ENCODE peak calls at places on chromosomes 11 and 22, in six cellular contexts. Y, J, I, H, A and B are unnamed samples.

GRCh38 chr11:11977206-11977938 is 31.1 kb downstream of the DKK3 start:
- DNase-seq in Y (peak), J (peak), I (no peak), H (no peak), A (peak), B (peak)

GRCh38 chr11:107017104-107017432 is 1.2 kb downstream of the GUCY1A2 start:
- DNase-seq in Y (no peak), J (no peak), I (no peak), H (no peak), A (no peak), B (no peak)

GRCh38 chr22:50114221-50114981 is 24.6 kb downstream of the MOV10L1 start:
- DNase-seq in Y (peak), J (peak), I (no peak), H (no peak), A (no peak), B (no peak)

GRCh38 chr11:129280027-129280811 is 88.1 kb upstream of the ARHGAP32 start:
- DNase-seq in Y (no peak), J (peak), I (no peak), H (no peak), A (no peak), B (no peak)

GRCh38 chr11:76793834-76794291 is 10.7 kb downstream of the TSKU start:
- DNase-seq in Y (no peak), J (no peak), I (no peak), H (no peak), A (peak), B (no peak)

GRCh38 chr11:66956689-66957290 is 1.4 kb downstream of the PC start:
- DNase-seq in Y (no peak), J (peak), I (no peak), H (no peak), A (no peak), B (no peak)

GRCh38 chr11:665707-666281 is 28.7 kb downstream of the DRD4 start:
- DNase-seq in Y (no peak), J (peak), I (no peak), H (no peak), A (no peak), B (no peak)

GRCh38 chr11:129023968-129024676 is 81.5 kb upstream of the TP53AIP1 start:
- DNase-seq in Y (no peak), J (peak), I (peak), H (peak), A (no peak), B (no peak)

GRCh38 chr11:6855971-6856542 is 6.8 kb upstream of the OR10A2 start:
- DNase-seq in Y (no peak), J (peak), I (no peak), H (no peak), A (no peak), B (no peak)

GRCh38 chr11:59602432-59602831 is 13.1 kb downstream of the OSBP start:
- DNase-seq in Y (no peak), J (no peak), I (no peak), H (no peak), A (no peak), B (no peak)

GRCh38 chr22:47782461-47783075 is 1020.1 kb downstream of the TBC1D22A start:
- DNase-seq in Y (no peak), J (no peak), I (no peak), H (no peak), A (peak), B (peak)

GRCh38 chr11:67632175-67632981 is 2.6 kb upstream of the NUDT8 start:
- DNase-seq in Y (no peak), J (no peak), I (no peak), H (peak), A (peak), B (no peak)

GRCh38 chr11:64553554-64554201 is 37.3 kb upstream of the SLC22A12 start:
- DNase-seq in Y (no peak), J (peak), I (peak), H (peak), A (no peak), B (no peak)

GRCh38 chr11:115887316-115887715 is 383.1 kb upstream of the CADM1 start:
- DNase-seq in Y (no peak), J (no peak), I (no peak), H (no peak), A (no peak), B (no peak)

GRCh38 chr11:69120096-69120875 is 35.4 kb upstream of the SMIM38 start:
- DNase-seq in Y (no peak), J (no peak), I (no peak), H (no peak), A (no peak), B (no peak)

GRCh38 chr22:38699143-38699542 is 1.6 kb downstream of the JOSD1 start:
- DNase-seq in Y (no peak), J (peak), I (no peak), H (no peak), A (no peak), B (no peak)

GRCh38 chr22:17781319-17782031 is 7.2 kb upstream of the BID start:
- DNase-seq in Y (peak), J (peak), I (no peak), H (no peak), A (no peak), B (no peak)

GRCh38 chr11:76602431-76602861 is 68.1 kb downstream of the LRRC32 start:
- DNase-seq in Y (peak), J (peak), I (no peak), H (no peak), A (peak), B (no peak)

GRCh38 chr11:45664376-45665205 is 831 bp downstream of the CHST1 start:
- DNase-seq in Y (no peak), J (no peak), I (no peak), H (peak), A (no peak), B (no peak)

GRCh38 chr11:33828604-33829429 is 54.5 kb upstream of the FBXO3 start:
- DNase-seq in Y (no peak), J (no peak), I (no peak), H (peak), A (no peak), B (no peak)

GRCh38 chr11:798093-798713 is at the start of gene SLC25A22:
- DNase-seq in Y (no peak), J (peak), I (peak), H (peak), A (no peak), B (peak)

GRCh38 chr11:33804471-33804870 is 30.2 kb upstream of the FBXO3 start:
- DNase-seq in Y (no peak), J (no peak), I (no peak), H (no peak), A (no peak), B (no peak)

GRCh38 chr11:64880240-64881001 is 2.0 kb upstream of the EHD1 start:
- DNase-seq in Y (no peak), J (no peak), I (no peak), H (no peak), A (no peak), B (no peak)

GRCh38 chr11:76172583-76172982 is 33.7 kb downstream of the WNT11 start:
- DNase-seq in Y (no peak), J (no peak), I (no peak), H (no peak), A (no peak), B (no peak)

GRCh38 chr22:31646186-31647019 is 15.6 kb downstream of the PISD start:
- DNase-seq in Y (peak), J (peak), I (no peak), H (no peak), A (no peak), B (no peak)

GRCh38 chr11:33417121-33417520 is 159.9 kb downstream of the HIPK3 start:
- DNase-seq in Y (no peak), J (no peak), I (no peak), H (no peak), A (no peak), B (no peak)

GRCh38 chr11:46855863-46856262 is 9.8 kb upstream of the CKAP5 start:
- DNase-seq in Y (no peak), J (no peak), I (no peak), H (no peak), A (no peak), B (no peak)

GRCh38 chr22:23856721-23857605 is 712 bp upstream of the SLC2A11 start:
- DNase-seq in Y (peak), J (peak), I (peak), H (peak), A (no peak), B (peak)
- TF ChIP-seq CTCF in Y (peak), J (peak), I (peak), H (no peak), A (no peak), B (peak)

DNA sequence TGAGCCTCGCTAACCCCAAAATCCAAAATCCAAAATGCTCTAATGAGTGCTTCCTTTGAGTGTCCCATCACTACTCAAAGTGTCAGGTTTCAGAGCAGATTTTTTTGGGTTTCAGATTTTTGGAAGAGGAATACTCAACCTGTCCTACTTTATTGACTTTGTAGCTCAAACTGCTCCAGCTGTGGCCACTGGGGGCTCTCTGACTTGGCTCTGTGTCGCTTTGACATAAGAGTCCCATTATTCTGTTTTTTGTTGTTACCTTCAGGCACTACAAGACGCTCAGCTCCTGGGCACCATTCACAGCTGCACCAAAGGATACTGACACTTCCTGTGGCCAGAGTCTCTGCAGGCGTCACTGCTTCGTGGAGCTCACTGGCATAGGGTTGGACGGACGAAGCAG is 41.1 kb downstream of the PHF21B start:
- DNase-seq in Y (no peak), J (no peak), I (no peak), H (no peak), A (no peak), B (no peak)
- TF ChIP-seq CTCF in Y (no peak), J (no peak), I (peak), H (no peak), A (no peak), B (peak)

GRCh38 chr11:61598886-61599868 is 18.3 kb upstream of the SYT7 start:
- DNase-seq in Y (no peak), J (peak), I (no peak), H (peak), A (no peak), B (no peak)
- TF ChIP-seq CTCF in Y (no peak), J (no peak), I (no peak), H (no peak), A (no peak), B (no peak)

GRCh38 chr11:118048472-118049370 is 28.2 kb upstream of the TMPRSS4 start:
- DNase-seq in Y (no peak), J (no peak), I (no peak), H (no peak), A (no peak), B (no peak)
- TF ChIP-seq CTCF in Y (no peak), J (no peak), I (no peak), H (no peak), A (no peak), B (no peak)

GRCh38 chr11:119751281-119752060 is 22.5 kb upstream of the NECTIN1 start:
- DNase-seq in Y (no peak), J (no peak), I (no peak), H (no peak), A (no peak), B (no peak)

GRCh38 chr11:119750056-119750455 is 21.1 kb upstream of the NECTIN1 start:
- DNase-seq in Y (no peak), J (no peak), I (no peak), H (no peak), A (no peak), B (no peak)

GRCh38 chr11:119754199-119754598 is 25.2 kb upstream of the NECTIN1 start:
- DNase-seq in Y (no peak), J (peak), I (no peak), H (no peak), A (no peak), B (no peak)

GRCh38 chr11:119752946-119753345 is 23.9 kb upstream of the NECTIN1 start:
- DNase-seq in Y (no peak), J (peak), I (no peak), H (no peak), A (no peak), B (no peak)

GRCh38 chr11:119752324-119752723 is 23.3 kb upstream of the NECTIN1 start:
- DNase-seq in Y (no peak), J (no peak), I (no peak), H (no peak), A (no peak), B (no peak)
- TF ChIP-seq CTCF in Y (no peak), J (no peak), I (no peak), H (no peak), A (no peak), B (no peak)

GRCh38 chr22:22461111-22461510 is 47.4 kb downstream of the ZNF280B start:
- DNase-seq in Y (no peak), J (no peak), I (no peak), H (no peak), A (no peak), B (no peak)

GRCh38 chr22:22458896-22459588 is 49.5 kb downstream of the ZNF280B start:
- DNase-seq in Y (no peak), J (no peak), I (no peak), H (no peak), A (no peak), B (no peak)

GRCh38 chr22:22461583-22461982 is 47.0 kb downstream of the ZNF280B start:
- DNase-seq in Y (no peak), J (no peak), I (no peak), H (no peak), A (no peak), B (no peak)

GRCh38 chr22:22460060-22460459 is 48.5 kb downstream of the ZNF280B start:
- DNase-seq in Y (no peak), J (no peak), I (no peak), H (no peak), A (no peak), B (no peak)

GRCh38 chr22:22460635-22461034 is 47.9 kb downstream of the ZNF280B start:
- DNase-seq in Y (no peak), J (peak), I (no peak), H (no peak), A (no peak), B (no peak)
- TF ChIP-seq CTCF in Y (peak), J (peak), I (peak), H (peak), A (no peak), B (peak)